ENCODE peak calls at places on chromosomes 6 and 20, in four cellular contexts. E is A549, H is mammary epithelial cell, B is right cardiac atrium. T is an unnamed sample.

GRCh38 chr6:169848946-169849345 is 97.5 kb downstream of the ERMARD start:
- DNase-seq in E (no peak), H (no peak), B (no peak), T (no peak)

GRCh38 chr20:48923149-48923718 is 1.7 kb downstream of the ARFGEF2 start:
- DNase-seq in E (no peak), H (no peak), B (no peak), T (no peak)

GRCh38 chr6:161434921-161435411 is 161.1 kb upstream of the AGPAT4 start:
- DNase-seq in E (no peak), H (peak; percentile 86), B (no peak), T (no peak)

GRCh38 chr6:27293436-27294152 is 18.5 kb downstream of the POM121L2 start:
- DNase-seq in E (no peak), H (peak; percentile 57), B (no peak), T (peak; percentile 69)

GRCh38 chr6:7974932-7975763 is 64.6 kb upstream of the TXNDC5 start:
- DNase-seq in E (peak; percentile 65), H (peak; percentile 75), B (peak; percentile 89), T (no peak)

GRCh38 chr6:117601811-117602150 is 530 bp downstream of the GOPC start:
- DNase-seq in E (no peak), H (peak; percentile 27), B (peak; percentile 14), T (no peak)

GRCh38 chr6:67933278-67933677 is 701.8 kb upstream of the ADGRB3 start:
- DNase-seq in E (no peak), H (no peak), B (no peak), T (peak; percentile 30)

GRCh38 chr6:138517635-138518034 is 18.3 kb upstream of the NHSL1 start:
- DNase-seq in E (no peak), H (peak; percentile 48), B (no peak), T (peak; percentile 53)

GRCh38 chr6:123203928-123204327 is 207.9 kb downstream of the CLVS2 start:
- DNase-seq in E (no peak), H (no peak), B (no peak), T (no peak)

GRCh38 chr6:167907837-167908681 is 81.3 kb downstream of the AFDN start:
- DNase-seq in E (peak; percentile 6), H (peak; percentile 50), B (no peak), T (peak; percentile 18)

GRCh38 chr6:11009353-11009752 is 34.8 kb downstream of the ELOVL2 start:
- DNase-seq in E (no peak), H (peak; percentile 8), B (no peak), T (no peak)

GRCh38 chr20:57713505-57713903 is 3.7 kb upstream of the PMEPA1 start:
- DNase-seq in E (no peak), H (no peak), B (no peak), T (no peak)

T was measured in A673.